ENCODE peak calls at places on chromosome 2, in nine cellular contexts. I, N, L, G, M, W, A, U and Y are unnamed samples.

GRCh38 chr2:124993809-124994208 is 968.7 kb downstream of the CNTNAP5 start:
- DNase-seq in N (no peak), U (no peak), I (no peak), L (no peak), M (no peak), G (no peak), W (no peak), A (no peak), Y (no peak)

GRCh38 chr2:46079996-46080560 is 217.1 kb upstream of the EPAS1 start:
- DNase-seq in U (no peak), G (no peak), A (no peak), L (no peak), N (no peak), M (no peak), W (no peak), I (no peak), Y (no peak)

GRCh38 chr2:144456680-144457079 is 63.2 kb downstream of the ZEB2 start:
- DNase-seq in I (no peak), W (no peak), G (peak; percentile 51), L (no peak), U (peak; percentile 22), A (peak; percentile 39), N (peak; percentile 86), M (no peak), Y (no peak)

GRCh38 chr2:210626849-210627248 is 70.5 kb downstream of the CPS1 start:
- DNase-seq in N (no peak), A (peak; percentile 61), L (no peak), U (no peak), W (no peak), I (no peak), G (no peak), M (no peak), Y (no peak)

GRCh38 chr2:188965554-188965953 is 8.6 kb upstream of the COL3A1 start:
- DNase-seq in U (no peak), L (no peak), M (no peak), A (no peak), I (no peak), W (no peak), N (no peak), G (no peak), Y (no peak)

GRCh38 chr2:173124441-173124840 is 48.8 kb downstream of the MAP3K20 start:
- DNase-seq in N (no peak), M (peak; percentile 64), G (no peak), W (no peak), A (peak; percentile 11), L (no peak), I (no peak), U (no peak), Y (no peak)

GRCh38 chr2:223701761-223702160 is 99.6 kb upstream of the SCG2 start:
- DNase-seq in W (no peak), I (no peak), N (no peak), G (no peak), L (no peak), U (no peak), M (no peak), A (no peak), Y (no peak)

GRCh38 chr2:36729067-36729466 is 32.6 kb downstream of the VIT start:
- DNase-seq in A (no peak), U (no peak), W (no peak), I (no peak), L (no peak), M (no peak), G (no peak), N (no peak), Y (no peak)